ENCODE peak calls at places on chromosomes 3 and 15, in seven cellular contexts. One of them, this sample, is unnamed. For H3K27me3, the result is how much of the 10 kb centered on the place peaks cover.

GRCh38 chr15:92492556-92492955 is 98.9 kb downstream of the ST8SIA2 start:
- DNase-seq in hepatocyte: no peak
- DNase-seq in cardiac muscle cell: no peak
- DNase-seq in thoracic aorta: no peak
- DNase-seq in colonic mucosa: no peak
- DNase-seq in heart left ventricle: no peak
- DNase-seq in astrocyte: no peak
- DNase-seq in this sample: no peak

GRCh38 chr15:35445891-35446290 is 100.1 kb downstream of the DPH6 start:
- DNase-seq in thoracic aorta: no peak
- DNase-seq in cardiac muscle cell: no peak
- DNase-seq in astrocyte: peak
- DNase-seq in colonic mucosa: no peak
- DNase-seq in heart left ventricle: no peak
- DNase-seq in hepatocyte: no peak
- DNase-seq in this sample: no peak

GRCh38 chr3:170483485-170484262 is 65.0 kb downstream of the CLDN11 start:
- DNase-seq in colonic mucosa: no peak
- DNase-seq in hepatocyte: no peak
- DNase-seq in cardiac muscle cell: no peak
- DNase-seq in astrocyte: no peak
- DNase-seq in thoracic aorta: no peak
- DNase-seq in heart left ventricle: no peak
- DNase-seq in this sample: no peak

GRCh38 chr3:27659279-27660021 is 62.7 kb downstream of the EOMES start:
- DNase-seq in thoracic aorta: no peak
- DNase-seq in heart left ventricle: peak
- DNase-seq in astrocyte: no peak
- DNase-seq in colonic mucosa: peak
- DNase-seq in cardiac muscle cell: peak
- DNase-seq in hepatocyte: peak
- DNase-seq in this sample: no peak

GRCh38 chr3:123758081-123758564 is 126.0 kb downstream of the MYLK start:
- DNase-seq in heart left ventricle: no peak
- DNase-seq in thoracic aorta: no peak
- DNase-seq in colonic mucosa: peak
- DNase-seq in hepatocyte: no peak
- DNase-seq in cardiac muscle cell: no peak
- DNase-seq in astrocyte: peak
- DNase-seq in this sample: no peak

GRCh38 chr15:98395974-98396627 is 252.2 kb upstream of the IGF1R start:
- DNase-seq in heart left ventricle: no peak
- DNase-seq in thoracic aorta: no peak
- DNase-seq in astrocyte: no peak
- DNase-seq in cardiac muscle cell: no peak
- DNase-seq in colonic mucosa: no peak
- DNase-seq in hepatocyte: peak
- DNase-seq in this sample: no peak

GRCh38 chr15:89494941-89495637 is 1.3 kb downstream of the RHCG start:
- DNase-seq in cardiac muscle cell: peak
- DNase-seq in astrocyte: no peak
- DNase-seq in hepatocyte: no peak
- DNase-seq in heart left ventricle: no peak
- DNase-seq in colonic mucosa: peak
- DNase-seq in thoracic aorta: no peak
- DNase-seq in this sample: no peak

GRCh38 chr15:36645106-36645505 is 65.7 kb downstream of the CDIN1 start:
- DNase-seq in astrocyte: no peak
- DNase-seq in cardiac muscle cell: peak
- DNase-seq in heart left ventricle: no peak
- DNase-seq in thoracic aorta: no peak
- DNase-seq in hepatocyte: no peak
- DNase-seq in colonic mucosa: no peak
- DNase-seq in this sample: no peak

GRCh38 chr15:86044981-86045380 is 34.7 kb upstream of the AGBL1 start:
- DNase-seq in cardiac muscle cell: no peak
- DNase-seq in heart left ventricle: no peak
- DNase-seq in colonic mucosa: no peak
- DNase-seq in thoracic aorta: no peak
- DNase-seq in hepatocyte: no peak
- DNase-seq in astrocyte: no peak
- DNase-seq in this sample: no peak

GRCh38 chr3:78580691-78581090 is 1187.1 kb downstream of the ROBO1 start:
- DNase-seq in astrocyte: peak
- DNase-seq in hepatocyte: peak
- DNase-seq in colonic mucosa: no peak
- DNase-seq in heart left ventricle: no peak
- DNase-seq in thoracic aorta: no peak
- DNase-seq in cardiac muscle cell: no peak
- DNase-seq in this sample: peak

GRCh38 chr15:62124176-62124952 is 40.7 kb downstream of the C2CD4B start:
- DNase-seq in cardiac muscle cell: peak
- DNase-seq in astrocyte: peak
- DNase-seq in hepatocyte: no peak
- DNase-seq in heart left ventricle: no peak
- DNase-seq in colonic mucosa: no peak
- DNase-seq in thoracic aorta: no peak
- DNase-seq in this sample: no peak

GRCh38 chr15:41115652-41116115 is 396 bp downstream of the INO80 start:
- DNase-seq in hepatocyte: peak
- DNase-seq in colonic mucosa: peak
- DNase-seq in heart left ventricle: peak
- DNase-seq in cardiac muscle cell: peak
- DNase-seq in astrocyte: peak
- DNase-seq in thoracic aorta: peak
- DNase-seq in this sample: no peak

GRCh38 chr3:98962951-98963350 is 61.5 kb upstream of the DCBLD2 start:
- DNase-seq in colonic mucosa: no peak
- DNase-seq in thoracic aorta: no peak
- DNase-seq in astrocyte: peak
- DNase-seq in heart left ventricle: no peak
- DNase-seq in cardiac muscle cell: no peak
- DNase-seq in hepatocyte: no peak
- DNase-seq in this sample: no peak

GRCh38 chr15:78244101-78244500 is 9.7 kb upstream of the ACSBG1 start:
- DNase-seq in cardiac muscle cell: no peak
- DNase-seq in hepatocyte: peak
- DNase-seq in colonic mucosa: peak
- DNase-seq in thoracic aorta: no peak
- DNase-seq in heart left ventricle: no peak
- DNase-seq in astrocyte: no peak
- DNase-seq in this sample: no peak

GRCh38 chr15:71951134-71951533 is 140.8 kb downstream of the NR2E3 start:
- DNase-seq in thoracic aorta: no peak
- DNase-seq in hepatocyte: no peak
- DNase-seq in cardiac muscle cell: peak
- DNase-seq in heart left ventricle: no peak
- DNase-seq in colonic mucosa: no peak
- DNase-seq in astrocyte: peak
- DNase-seq in this sample: no peak

GRCh38 chr3:178255315-178255714 is 280.9 kb upstream of the KCNMB2 start:
- DNase-seq in astrocyte: peak
- DNase-seq in heart left ventricle: no peak
- DNase-seq in cardiac muscle cell: peak
- DNase-seq in hepatocyte: no peak
- DNase-seq in thoracic aorta: no peak
- DNase-seq in colonic mucosa: no peak
- DNase-seq in this sample: no peak

DNA sequence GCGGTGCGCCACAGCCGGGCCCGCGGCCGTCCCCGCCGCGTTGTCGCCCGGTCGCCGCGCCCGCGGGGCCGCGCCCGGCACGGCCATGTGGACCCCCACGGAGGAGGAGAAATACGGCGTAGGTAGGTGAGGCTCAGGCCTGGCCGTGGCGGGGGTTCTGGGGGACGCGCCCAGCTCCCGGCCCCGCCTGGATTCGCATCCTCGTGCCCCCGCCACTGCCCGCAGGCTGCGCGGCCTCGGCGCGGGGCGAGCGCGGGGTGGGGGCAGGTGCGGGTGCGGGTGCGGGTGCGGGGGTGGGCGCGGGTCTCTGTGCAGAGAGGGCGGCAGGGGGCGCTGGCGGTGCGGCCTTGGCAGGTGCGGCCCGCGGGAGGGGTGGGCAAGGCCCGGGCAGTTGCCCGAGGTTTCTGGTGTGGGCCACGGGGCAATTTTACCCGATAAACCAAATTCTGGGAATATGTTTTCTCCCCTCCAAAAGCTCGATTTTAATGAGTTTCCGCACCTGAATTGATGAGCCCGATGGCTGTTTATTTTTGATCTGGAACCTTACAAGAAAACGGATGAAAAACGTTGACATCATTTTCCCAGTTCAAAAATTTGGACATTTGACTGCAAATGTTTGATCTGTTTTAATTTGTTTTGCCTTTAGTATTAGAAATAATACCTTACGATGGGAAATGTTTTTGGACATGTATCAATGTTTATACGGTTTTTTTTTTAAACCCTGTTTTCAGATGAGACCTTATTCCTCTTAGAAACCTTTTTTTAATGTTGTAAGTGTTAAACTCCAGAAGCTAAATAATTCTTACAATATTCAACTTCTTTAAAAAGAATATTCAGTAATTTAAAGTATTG is 678 bp downstream of the DOCK3 start:
- DNase-seq in colonic mucosa: no peak
- DNase-seq in heart left ventricle: peak
- DNase-seq in thoracic aorta: no peak
- DNase-seq in hepatocyte: peak
- DNase-seq in cardiac muscle cell: no peak
- DNase-seq in astrocyte: no peak
- DNase-seq in this sample: no peak
- H3K4me3 ChIP-seq in colonic mucosa: peak
- H3K4me3 ChIP-seq in heart left ventricle: peak
- H3K4me3 ChIP-seq in thoracic aorta: peak
- H3K4me3 ChIP-seq in hepatocyte: peak
- H3K4me3 ChIP-seq in cardiac muscle cell: peak
- H3K4me3 ChIP-seq in astrocyte: peak
- H3K4me3 ChIP-seq in this sample: peak

GRCh38 chr3:149375164-149375823 is 2.2 kb downstream of the TM4SF1 start:
- DNase-seq in thoracic aorta: no peak
- DNase-seq in heart left ventricle: no peak
- DNase-seq in cardiac muscle cell: peak
- DNase-seq in astrocyte: no peak
- DNase-seq in colonic mucosa: no peak
- DNase-seq in hepatocyte: no peak
- DNase-seq in this sample: no peak
- TF ChIP-seq CTCF in thoracic aorta: no peak
- TF ChIP-seq CTCF in heart left ventricle: no peak
- TF ChIP-seq CTCF in cardiac muscle cell: no peak
- TF ChIP-seq CTCF in astrocyte: no peak
- TF ChIP-seq CTCF in colonic mucosa: no peak
- TF ChIP-seq CTCF in hepatocyte: no peak
- TF ChIP-seq CTCF in this sample: no peak

GRCh38 chr15:56233549-56233948 is 10.1 kb downstream of the RFX7 start:
- DNase-seq in hepatocyte: no peak
- DNase-seq in colonic mucosa: no peak
- DNase-seq in thoracic aorta: no peak
- DNase-seq in astrocyte: no peak
- DNase-seq in heart left ventricle: no peak
- DNase-seq in cardiac muscle cell: no peak
- DNase-seq in this sample: no peak

GRCh38 chr15:56234804-56235203 is 8.9 kb downstream of the RFX7 start:
- DNase-seq in hepatocyte: no peak
- DNase-seq in thoracic aorta: no peak
- DNase-seq in astrocyte: peak
- DNase-seq in heart left ventricle: no peak
- DNase-seq in cardiac muscle cell: peak
- DNase-seq in colonic mucosa: no peak
- DNase-seq in this sample: no peak

GRCh38 chr15:56228352-56228751 is 15.3 kb downstream of the RFX7 start:
- DNase-seq in astrocyte: no peak
- DNase-seq in colonic mucosa: no peak
- DNase-seq in thoracic aorta: no peak
- DNase-seq in hepatocyte: no peak
- DNase-seq in heart left ventricle: no peak
- DNase-seq in cardiac muscle cell: no peak
- DNase-seq in this sample: no peak

GRCh38 chr15:56228854-56229253 is 14.8 kb downstream of the RFX7 start:
- DNase-seq in cardiac muscle cell: no peak
- DNase-seq in hepatocyte: no peak
- DNase-seq in heart left ventricle: no peak
- DNase-seq in astrocyte: no peak
- DNase-seq in thoracic aorta: no peak
- DNase-seq in colonic mucosa: no peak
- DNase-seq in this sample: no peak

DNA sequence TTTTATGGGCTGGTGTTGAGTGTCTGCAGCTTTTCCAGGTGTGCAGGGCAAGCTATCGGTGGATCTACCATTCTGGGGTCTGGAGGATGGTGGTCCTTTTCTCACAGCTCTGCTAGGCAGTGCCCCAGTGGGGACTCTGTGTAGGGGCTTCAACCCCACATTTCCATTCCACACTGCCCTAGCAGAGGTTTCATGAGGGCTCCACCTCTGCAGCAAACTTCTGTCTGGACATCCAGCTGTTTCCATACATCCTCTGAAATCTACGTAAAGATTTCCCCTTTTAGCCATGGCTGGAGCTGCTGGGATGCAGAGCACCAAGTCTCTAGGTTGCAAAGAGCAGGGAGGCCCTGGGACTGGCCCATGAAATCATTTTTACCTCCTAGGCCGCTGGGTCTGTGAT is 11.6 kb downstream of the RFX7 start:
- DNase-seq in astrocyte: no peak
- DNase-seq in thoracic aorta: no peak
- DNase-seq in cardiac muscle cell: no peak
- DNase-seq in colonic mucosa: no peak
- DNase-seq in heart left ventricle: no peak
- DNase-seq in hepatocyte: no peak
- DNase-seq in this sample: no peak
- H3K27me3 ChIP-seq in astrocyte: under half
- H3K27me3 ChIP-seq in thoracic aorta: under half
- H3K27me3 ChIP-seq in cardiac muscle cell: under half
- H3K27me3 ChIP-seq in colonic mucosa: under half
- H3K27me3 ChIP-seq in heart left ventricle: under half
- H3K27me3 ChIP-seq in hepatocyte: under half
- H3K27me3 ChIP-seq in this sample: under half

GRCh38 chr15:74696808-74697207 is 984 bp upstream of the EDC3 start:
- DNase-seq in colonic mucosa: no peak
- DNase-seq in cardiac muscle cell: no peak
- DNase-seq in heart left ventricle: no peak
- DNase-seq in thoracic aorta: no peak
- DNase-seq in astrocyte: no peak
- DNase-seq in hepatocyte: no peak
- DNase-seq in this sample: no peak
- H3K4me3 ChIP-seq in colonic mucosa: no peak
- H3K4me3 ChIP-seq in cardiac muscle cell: no peak
- H3K4me3 ChIP-seq in heart left ventricle: peak
- H3K4me3 ChIP-seq in thoracic aorta: peak
- H3K4me3 ChIP-seq in astrocyte: peak
- H3K4me3 ChIP-seq in hepatocyte: peak
- H3K4me3 ChIP-seq in this sample: no peak

DNA sequence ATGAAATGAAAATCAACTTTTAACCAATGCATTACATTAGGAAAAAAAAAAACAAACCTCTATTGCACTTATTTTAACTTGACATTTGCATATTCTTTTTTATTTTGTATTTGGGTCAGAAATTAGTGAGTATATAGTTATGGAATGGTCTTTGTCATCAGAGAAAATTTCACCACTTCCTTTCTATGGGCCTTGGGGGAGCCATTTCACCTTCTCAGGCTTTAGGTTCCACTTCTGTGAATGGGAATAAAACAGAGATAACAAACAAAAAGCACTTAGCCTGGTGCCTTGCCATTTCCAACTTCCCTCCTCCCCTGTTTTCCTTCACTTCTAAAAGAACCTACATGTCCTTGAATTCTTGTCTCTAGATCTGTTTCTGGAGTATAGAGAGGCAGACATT is 168.0 kb upstream of the STT3B start:
- DNase-seq in cardiac muscle cell: peak
- DNase-seq in heart left ventricle: no peak
- DNase-seq in colonic mucosa: no peak
- DNase-seq in astrocyte: peak
- DNase-seq in thoracic aorta: no peak
- DNase-seq in hepatocyte: no peak
- DNase-seq in this sample: no peak
- TF ChIP-seq CTCF in cardiac muscle cell: peak
- TF ChIP-seq CTCF in heart left ventricle: no peak
- TF ChIP-seq CTCF in colonic mucosa: no peak
- TF ChIP-seq CTCF in astrocyte: no peak
- TF ChIP-seq CTCF in thoracic aorta: no peak
- TF ChIP-seq CTCF in hepatocyte: no peak
- TF ChIP-seq CTCF in this sample: peak

This sample was measured in BJ.